ENCODE peak calls at places on chromosomes 13 and 19, in ten cellular contexts. T is CD8-positive, alpha-beta memory T cell; V is hepatocyte; U is cardiac muscle cell; S is endothelial cell of umbilical vein; M is upper lobe of right lung; Z is stomach; A is GM23248; Q is left ventricle myocardium inferior; D is right atrium auricular region. F is an unnamed sample.

GRCh38 chr13:84265365-84265764 is 383.1 kb upstream of the SLITRK1 start:
- DNase-seq in T (no peak), V (no peak), U (no peak), S (no peak), M (no peak), Z (no peak), A (no peak), Q (no peak), D (no peak), F (no peak)

GRCh38 chr13:50149143-50149703 is 134.0 kb downstream of the KCNRG start:
- DNase-seq in T (no peak), V (no peak), U (no peak), S (no peak), M (no peak), Z (no peak), A (no peak), Q (no peak), D (no peak), F (no peak)

GRCh38 chr19:3007975-3008374 is 21.1 kb downstream of the TLE2 start:
- DNase-seq in T (no peak), V (no peak), U (no peak), S (no peak), M (no peak), Z (no peak), A (no peak), Q (no peak), D (no peak), F (no peak)

GRCh38 chr13:51999525-51999924 is 11.7 kb downstream of the ATP7B start:
- DNase-seq in T (no peak), V (no peak), U (no peak), S (no peak), M (no peak), Z (peak), A (peak), Q (peak), D (peak), F (peak)

GRCh38 chr19:1650627-1651009 is 1.8 kb downstream of the TCF3 start:
- DNase-seq in T (no peak), V (no peak), U (peak), S (peak), M (no peak), Z (no peak), A (peak), Q (no peak), D (no peak), F (no peak)

GRCh38 chr19:48945415-48945814 is 9.3 kb upstream of the BAX start:
- DNase-seq in T (no peak), V (no peak), U (no peak), S (no peak), M (no peak), Z (no peak), A (peak), Q (no peak), D (no peak), F (no peak)

GRCh38 chr19:10332158-10332964 is 968 bp downstream of the RAVER1 start:
- DNase-seq in T (no peak), V (peak), U (no peak), S (no peak), M (no peak), Z (no peak), A (peak), Q (no peak), D (no peak), F (no peak)

GRCh38 chr13:77048592-77048991 is 21.6 kb upstream of the FBXL3 start:
- DNase-seq in T (no peak), V (no peak), U (no peak), S (no peak), M (no peak), Z (no peak), A (no peak), Q (no peak), D (no peak), F (no peak)

GRCh38 chr19:11339254-11340098 is at the start of gene RAB3D:
- DNase-seq in T (peak), V (peak), U (peak), S (peak), M (peak), Z (peak), A (peak), Q (peak), D (peak), F (peak)

GRCh38 chr19:4379383-4380253 is 20.7 kb downstream of the SH3GL1 start:
- DNase-seq in T (no peak), V (no peak), U (no peak), S (peak), M (peak), Z (peak), A (peak), Q (no peak), D (no peak), F (peak)

GRCh38 chr19:5091576-5092215 is 122.8 kb downstream of the KDM4B start:
- DNase-seq in T (no peak), V (peak), U (no peak), S (no peak), M (no peak), Z (no peak), A (peak), Q (no peak), D (no peak), F (no peak)

GRCh38 chr13:43269037-43269476 is 245.7 kb downstream of the DNAJC15 start:
- DNase-seq in T (no peak), V (peak), U (peak), S (peak), M (no peak), Z (peak), A (peak), Q (no peak), D (no peak), F (no peak)

GRCh38 chr13:34258646-34259386 is 440.9 kb downstream of the RFC3 start:
- DNase-seq in T (no peak), V (no peak), U (no peak), S (no peak), M (no peak), Z (no peak), A (peak), Q (no peak), D (no peak), F (no peak)

GRCh38 chr19:18894254-18895037 is 1.5 kb downstream of the CERS1 start:
- DNase-seq in T (no peak), V (peak), U (no peak), S (no peak), M (no peak), Z (no peak), A (peak), Q (no peak), D (no peak), F (no peak)

GRCh38 chr19:51687791-51688664 is 5.1 kb upstream of the SPACA6 start:
- DNase-seq in T (no peak), V (peak), U (peak), S (peak), M (no peak), Z (peak), A (peak), Q (peak), D (peak), F (peak)
- H3K4me3 ChIP-seq in T (no peak), V (peak), U (peak), S (peak), M (peak), Z (peak), A (peak), Q (peak), D (peak), F (peak)

DNA sequence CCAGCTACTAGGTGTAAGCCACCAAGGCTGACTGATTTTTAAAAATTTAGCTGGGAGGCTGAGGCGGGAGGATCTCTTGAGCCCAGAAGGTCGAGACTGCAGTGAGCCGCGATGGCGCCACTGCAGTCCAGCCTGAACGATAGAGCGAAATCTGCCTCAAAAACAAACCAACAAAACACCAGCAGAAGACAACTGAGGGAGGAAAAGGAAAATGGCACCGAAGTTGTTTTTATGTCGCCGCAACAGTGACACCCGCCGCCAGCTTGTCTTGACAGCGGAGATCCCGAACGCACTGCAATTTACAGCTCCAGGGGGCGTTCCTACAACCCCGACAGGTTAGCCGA is 298 bp upstream of the FAM98C start:
- DNase-seq in T (no peak), V (no peak), U (no peak), S (no peak), M (no peak), Z (no peak), A (no peak), Q (no peak), D (no peak), F (no peak)
- H3K27ac ChIP-seq in T (peak), V (no peak), U (no peak), S (no peak), M (no peak), Z (peak), A (no peak), Q (peak), D (no peak), F (peak)

GRCh38 chr19:30302076-30302475 is 70.1 kb upstream of the ZNF536 start:
- DNase-seq in T (no peak), V (no peak), U (no peak), S (no peak), M (no peak), Z (no peak), A (no peak), Q (no peak), D (no peak), F (no peak)

GRCh38 chr19:30293051-30293785 is 79.0 kb upstream of the ZNF536 start:
- DNase-seq in T (no peak), V (no peak), U (no peak), S (no peak), M (no peak), Z (no peak), A (no peak), Q (no peak), D (no peak), F (no peak)

GRCh38 chr19:30303131-30303654 is 69.0 kb upstream of the ZNF536 start:
- DNase-seq in T (no peak), V (no peak), U (no peak), S (no peak), M (no peak), Z (no peak), A (no peak), Q (no peak), D (no peak), F (no peak)

GRCh38 chr19:30297969-30298368 is 74.2 kb upstream of the ZNF536 start:
- DNase-seq in T (no peak), V (no peak), U (no peak), S (no peak), M (no peak), Z (no peak), A (no peak), Q (no peak), D (no peak), F (no peak)
- H3K4me3 ChIP-seq in T (no peak), V (no peak), U (no peak), S (no peak), M (no peak), Z (no peak), A (no peak), Q (no peak), D (no peak), F (no peak)

GRCh38 chr13:108855737-108856387 is 226.5 kb downstream of the MYO16 start:
- DNase-seq in T (no peak), V (no peak), U (no peak), S (no peak), M (no peak), Z (no peak), A (no peak), Q (no peak), D (no peak), F (no peak)
- H3K27ac ChIP-seq in T (no peak), V (no peak), U (no peak), S (no peak), M (no peak), Z (no peak), A (no peak), Q (no peak), D (no peak), F (no peak)

GRCh38 chr19:36222503-36222902 is 7.6 kb downstream of the ZNF146 start:
- DNase-seq in T (no peak), V (no peak), U (no peak), S (no peak), M (no peak), Z (no peak), A (no peak), Q (no peak), D (no peak), F (no peak)

GRCh38 chr19:36221474-36221873 is 6.6 kb downstream of the ZNF146 start:
- DNase-seq in T (no peak), V (no peak), U (no peak), S (no peak), M (no peak), Z (no peak), A (no peak), Q (no peak), D (no peak), F (no peak)

GRCh38 chr19:36225219-36225892 is 10.4 kb downstream of the ZNF146 start:
- DNase-seq in T (no peak), V (no peak), U (no peak), S (peak), M (no peak), Z (no peak), A (peak), Q (no peak), D (no peak), F (no peak)
- H3K4me3 ChIP-seq in T (no peak), V (no peak), U (no peak), S (no peak), M (no peak), Z (no peak), A (peak), Q (no peak), D (no peak), F (no peak)

DNA sequence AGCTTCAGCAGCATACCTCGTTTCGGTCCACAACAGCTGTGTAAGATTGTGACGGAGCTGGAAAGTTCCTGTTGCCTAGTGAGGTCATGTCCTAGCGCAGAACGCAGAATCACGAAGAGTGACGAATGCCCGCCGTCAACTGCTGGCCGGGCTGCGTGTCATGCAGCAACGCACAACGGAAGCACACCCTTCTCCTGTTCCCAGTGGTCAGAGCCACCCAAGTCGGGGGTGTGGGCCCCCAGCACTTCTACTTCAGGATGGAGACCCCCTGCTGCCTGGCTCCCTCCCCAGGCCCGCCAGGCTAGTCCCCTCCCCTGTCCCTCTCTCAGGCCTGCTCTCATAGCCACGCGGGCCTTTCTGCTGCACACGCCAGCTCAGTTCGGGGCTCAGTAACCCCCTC is 25.9 kb downstream of the C2CD4C start:
- DNase-seq in T (no peak), V (no peak), U (no peak), S (no peak), M (peak), Z (no peak), A (no peak), Q (no peak), D (no peak), F (no peak)
- H3K27ac ChIP-seq in T (no peak), V (no peak), U (no peak), S (no peak), M (no peak), Z (no peak), A (no peak), Q (no peak), D (no peak), F (no peak)

DNA sequence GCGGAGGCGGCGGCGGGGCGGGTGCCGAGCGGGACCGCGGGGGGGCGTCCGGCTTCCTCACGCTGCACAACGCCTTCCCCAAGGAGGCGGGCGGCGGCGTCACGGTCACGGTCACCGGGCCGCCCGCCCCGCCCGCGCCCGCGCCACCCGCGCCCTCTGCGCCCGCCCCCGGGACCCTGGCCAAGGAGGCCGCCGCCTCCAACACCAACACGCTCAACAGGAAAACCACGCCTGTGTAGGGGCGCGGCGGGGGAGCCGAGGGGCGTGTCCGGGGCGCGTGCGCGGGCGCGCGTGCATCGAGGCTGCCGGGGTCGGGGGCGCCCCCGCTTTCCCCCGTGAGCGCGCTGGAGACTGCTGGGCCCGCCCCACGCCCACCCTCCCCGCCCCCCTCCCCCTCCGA is 8.8 kb upstream of the CACNG6 start:
- DNase-seq in T (no peak), V (peak), U (peak), S (peak), M (no peak), Z (peak), A (peak), Q (peak), D (no peak), F (peak)
- H3K4me3 ChIP-seq in T (no peak), V (no peak), U (peak), S (no peak), M (no peak), Z (peak), A (no peak), Q (peak), D (peak), F (peak)

GRCh38 chr13:75415720-75416119 is 66.2 kb downstream of the TBC1D4 start:
- DNase-seq in T (no peak), V (no peak), U (no peak), S (peak), M (no peak), Z (no peak), A (peak), Q (no peak), D (no peak), F (no peak)
- H3K27ac ChIP-seq in T (no peak), V (no peak), U (peak), S (no peak), M (peak), Z (peak), A (peak), Q (peak), D (peak), F (peak)

DNA sequence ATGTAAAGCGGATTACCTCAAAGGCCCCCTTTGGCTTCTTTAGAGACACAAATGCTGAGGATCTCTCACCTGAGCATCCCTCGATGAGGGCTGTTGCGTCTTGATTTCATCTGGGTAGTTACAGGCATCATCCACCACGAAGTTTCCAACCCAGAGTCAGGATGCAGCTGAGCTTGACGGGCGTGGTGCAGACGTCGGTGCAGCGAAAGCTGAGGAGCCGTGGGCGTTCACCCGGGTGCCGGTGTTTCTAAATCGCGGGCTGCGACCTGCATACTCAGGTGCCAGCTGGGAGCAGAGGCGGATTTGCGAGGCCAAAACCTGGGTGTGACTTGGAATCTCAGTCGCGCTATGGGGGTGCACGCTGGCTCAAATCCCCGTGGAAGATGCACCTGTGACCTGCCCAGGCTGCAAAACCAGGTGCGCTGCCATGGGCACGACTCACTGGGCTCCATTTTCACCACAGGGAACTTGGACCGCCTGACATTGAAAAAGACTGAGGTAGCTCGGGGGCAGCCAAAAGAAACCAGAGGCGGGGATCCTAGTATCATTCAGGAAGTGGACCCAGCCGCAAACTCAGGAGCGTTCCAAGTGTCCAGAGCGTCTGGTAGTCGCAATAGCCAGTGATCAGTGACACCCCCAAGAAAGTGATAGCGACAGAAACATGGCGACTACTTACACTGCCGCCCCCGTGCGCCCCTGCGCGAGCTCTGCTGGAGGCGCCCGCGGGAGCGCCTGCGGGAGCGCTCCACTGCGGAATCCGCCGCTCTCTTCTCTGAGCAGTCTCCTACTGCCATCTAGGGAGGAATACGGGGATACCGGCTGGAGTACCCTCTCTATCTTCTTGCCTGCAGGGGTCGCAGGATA is 36.4 kb upstream of the IGFL4 start:
- DNase-seq in T (no peak), V (peak), U (peak), S (peak), M (no peak), Z (peak), A (peak), Q (no peak), D (no peak), F (no peak)
- H3K4me3 ChIP-seq in T (no peak), V (peak), U (peak), S (no peak), M (no peak), Z (no peak), A (peak), Q (peak), D (no peak), F (peak)